ENCODE peak calls at places on chromosomes 2 and 18, in eight cellular contexts. M is lung, I is heart right ventricle, Y is H9, U is colonic mucosa, S is NT2/D1, F is heart left ventricle, L is transverse colon. D is an unnamed sample.

GRCh38 chr2:3595985-3596384 is 1.1 kb downstream of the COLEC11 start:
- DNase-seq in Y (no peak), L (no peak), U (no peak), I (no peak), F (no peak), S (no peak), M (no peak), D (no peak)

GRCh38 chr2:176269319-176270099 is at the start of gene MTX2:
- DNase-seq in M (peak; percentile 71), S (peak; percentile 60), Y (peak; percentile 85), F (peak; percentile 81), L (peak; percentile 83), U (peak; percentile 82), I (peak; percentile 78), D (peak; percentile 80)

GRCh38 chr2:189608160-189608559 is 27.6 kb upstream of the SLC40A1 start:
- DNase-seq in S (no peak), Y (no peak), F (no peak), L (no peak), I (no peak), U (no peak), M (no peak), D (no peak)

GRCh38 chr18:47716632-47717185 is 213.8 kb downstream of the SMAD2 start:
- DNase-seq in S (no peak), M (no peak), U (peak; percentile 69), I (no peak), F (no peak), Y (no peak), L (peak; percentile 48), D (no peak)

GRCh38 chr2:128357561-128358370 is 39.1 kb upstream of the HS6ST1 start:
- DNase-seq in S (no peak), L (no peak), M (peak; percentile 18), I (no peak), U (peak; percentile 7), Y (no peak), F (no peak), D (no peak)

GRCh38 chr18:50373531-50373930 is 1.3 kb upstream of the SKA1 start:
- DNase-seq in Y (no peak), I (no peak), U (peak; percentile 57), F (no peak), L (peak; percentile 17), M (no peak), S (no peak), D (no peak)

GRCh38 chr2:26649992-26650712 is 9.0 kb upstream of the CIB4 start:
- DNase-seq in F (no peak), S (no peak), L (no peak), Y (no peak), M (no peak), I (no peak), U (no peak), D (no peak)

GRCh38 chr2:43934567-43934966 is 61.2 kb downstream of the LRPPRC start:
- DNase-seq in F (no peak), Y (no peak), M (no peak), L (no peak), U (no peak), I (no peak), S (no peak), D (no peak)

GRCh38 chr2:10441966-10442365 is 6.2 kb downstream of the ODC1 start:
- DNase-seq in F (no peak), U (no peak), L (no peak), I (no peak), Y (no peak), M (no peak), S (no peak), D (no peak)

GRCh38 chr2:139225961-139226360 is 445.8 kb upstream of the NXPH2 start:
- DNase-seq in F (no peak), S (no peak), Y (no peak), I (no peak), U (no peak), L (no peak), M (no peak), D (no peak)

GRCh38 chr2:176096243-176096985 is 3.2 kb upstream of the HOXD12 start:
- DNase-seq in L (no peak), I (no peak), F (peak; percentile 11), M (no peak), Y (no peak), U (peak; percentile 20), S (no peak), D (no peak)

GRCh38 chr2:236291911-236292310 is 27.7 kb upstream of the ASB18 start:
- DNase-seq in S (no peak), I (no peak), M (no peak), Y (no peak), L (no peak), U (no peak), F (no peak), D (no peak)

GRCh38 chr2:9424447-9425164 is 1.2 kb downstream of the CPSF3 start:
- DNase-seq in M (no peak), Y (no peak), L (no peak), U (no peak), F (no peak), I (no peak), S (no peak), D (no peak)

GRCh38 chr2:168574856-168575630 is 119.0 kb downstream of the CERS6 start:
- DNase-seq in I (no peak), Y (no peak), M (no peak), S (no peak), F (no peak), U (no peak), L (no peak), D (no peak)

DNA sequence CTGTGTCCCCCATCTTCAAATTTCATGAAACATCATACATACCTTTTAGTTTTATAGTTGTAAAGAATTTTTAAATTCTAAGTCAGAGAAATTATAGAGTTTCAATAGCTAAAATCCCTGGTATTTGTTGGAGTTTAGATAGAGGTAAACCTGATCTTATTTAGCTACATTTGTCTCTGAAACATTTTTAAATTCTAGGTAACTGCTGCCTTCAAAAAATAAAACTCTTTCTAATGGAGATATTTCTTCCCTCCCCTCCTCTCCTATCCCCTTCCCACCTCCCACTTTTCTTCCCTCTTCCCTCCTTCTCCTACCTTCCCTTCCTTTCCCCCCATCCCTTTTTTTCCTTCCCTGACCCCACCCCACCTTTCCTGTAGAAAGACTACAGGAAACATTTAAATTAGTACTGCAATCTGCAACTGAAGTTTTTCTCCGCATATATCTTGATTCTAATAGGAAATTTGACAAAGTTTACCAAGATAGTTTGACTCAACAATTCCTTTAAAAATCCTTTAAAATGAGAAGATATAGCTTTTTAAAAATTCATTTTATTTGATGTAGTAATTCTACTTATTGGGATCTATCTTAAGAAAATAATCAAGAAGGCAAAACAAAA is 4.1 kb downstream of the TACR1 start:
- DNase-seq in I (no peak), Y (no peak), F (no peak), U (no peak), L (no peak), M (no peak), S (no peak), D (no peak)
- H3K27me3 ChIP-seq in I (peaks cover 47% of the 10 kb centered on the region), Y (peaks cover 23% of the 10 kb centered on the region), F (no peaks in the 10 kb centered on the region), U (peaks cover 31% of the 10 kb centered on the region), L (peaks cover 41% of the 10 kb centered on the region), M (no peaks in the 10 kb centered on the region), S (peaks cover 38% of the 10 kb centered on the region), D (peaks cover 28% of the 10 kb centered on the region)

DNA sequence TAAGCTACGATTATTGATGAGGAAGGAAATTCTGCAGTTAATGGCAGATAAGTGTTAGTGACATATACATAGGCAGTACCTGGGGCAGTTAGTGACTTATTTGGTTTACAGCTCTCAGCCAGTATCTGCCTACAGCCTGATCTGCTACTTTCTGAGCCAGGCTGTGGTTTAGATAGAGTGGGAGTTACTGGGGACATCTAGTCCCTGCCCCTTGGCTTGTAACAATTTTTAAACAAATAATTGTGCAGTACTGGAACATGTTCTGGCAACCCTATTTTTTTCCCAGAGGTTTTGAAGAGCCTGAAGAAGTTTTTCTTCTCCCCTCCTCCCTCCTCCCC is 2.3 kb downstream of the KIF5C start:
- DNase-seq in I (no peak), M (no peak), L (no peak), S (no peak), Y (no peak), F (no peak), U (no peak), D (no peak)
- H3K27me3 ChIP-seq in I (peaks cover 47% of the 10 kb centered on the region), M (peaks cover 5% of the 10 kb centered on the region), L (peaks cover 52% of the 10 kb centered on the region), S (no peaks in the 10 kb centered on the region), Y (no peaks in the 10 kb centered on the region), F (peaks cover 15% of the 10 kb centered on the region), U (peaks cover 24% of the 10 kb centered on the region), D (no peaks in the 10 kb centered on the region)

GRCh38 chr2:84882415-84882738 is 1.5 kb upstream of the TRABD2A start:
- DNase-seq in L (no peak), S (no peak), I (no peak), Y (no peak), M (no peak), U (no peak), F (no peak), D (no peak)

GRCh38 chr2:84880395-84880644 is 564 bp downstream of the TRABD2A start:
- DNase-seq in Y (no peak), L (no peak), U (no peak), F (no peak), S (no peak), I (no peak), M (no peak), D (no peak)

GRCh38 chr2:84882775-84883550 is 2.1 kb upstream of the TRABD2A start:
- DNase-seq in F (no peak), M (no peak), S (no peak), L (no peak), Y (peak; percentile 8), U (no peak), I (no peak), D (no peak)

GRCh38 chr2:84880645-84881521 is at the start of gene TRABD2A:
- DNase-seq in Y (peak; percentile 69), S (no peak), M (no peak), U (peak; percentile 69), L (peak; percentile 64), F (peak; percentile 35), I (no peak), D (no peak)

GRCh38 chr2:84881581-84882414 is 914 bp upstream of the TRABD2A start:
- DNase-seq in F (peak; percentile 79), Y (peak; percentile 84), U (peak; percentile 94), I (peak; percentile 74), M (peak; percentile 82), S (peak; percentile 81), L (peak; percentile 92), D (peak; percentile 50)
- H3K27me3 ChIP-seq in F (peaks cover 15% of the 10 kb centered on the region), Y (peaks cover 33% of the 10 kb centered on the region), U (peaks cover 5% of the 10 kb centered on the region), I (peaks cover 32% of the 10 kb centered on the region), M (no peaks in the 10 kb centered on the region), S (peaks cover 81% of the 10 kb centered on the region), L (peaks cover 15% of the 10 kb centered on the region), D (peaks cover 32% of the 10 kb centered on the region)

GRCh38 chr2:222289280-222290250 is 9.2 kb downstream of the PAX3 start:
- DNase-seq in I (no peak), F (no peak), M (no peak), Y (no peak), L (no peak), U (no peak), S (no peak), D (no peak)

GRCh38 chr2:222290371-222290690 is 8.5 kb downstream of the PAX3 start:
- DNase-seq in S (no peak), M (no peak), U (no peak), Y (no peak), F (no peak), I (no peak), L (no peak), D (no peak)

GRCh38 chr2:222290691-222291484 is 7.9 kb downstream of the PAX3 start:
- DNase-seq in Y (peak; percentile 91), F (no peak), S (peak; percentile 87), L (no peak), U (no peak), I (no peak), M (no peak), D (no peak)

GRCh38 chr2:222288590-222289279 is 10.1 kb downstream of the PAX3 start:
- DNase-seq in U (no peak), I (no peak), S (no peak), Y (no peak), F (no peak), M (no peak), L (no peak), D (no peak)

GRCh38 chr2:222287862-222288479 is 10.8 kb downstream of the PAX3 start:
- DNase-seq in Y (no peak), I (no peak), L (no peak), U (no peak), F (no peak), M (no peak), S (no peak), D (no peak)
- H3K27me3 ChIP-seq in Y (peaks cover 56% of the 10 kb centered on the region), I (peaks cover 98% of the 10 kb centered on the region), L (peaks cover 99% of the 10 kb centered on the region), U (peaks cover 62% of the 10 kb centered on the region), F (peaks cover 56% of the 10 kb centered on the region), M (peaks cover 7% of the 10 kb centered on the region), S (peaks cover 60% of the 10 kb centered on the region), D (peaks cover 99% of the 10 kb centered on the region)